ENCODE peak calls at places on chromosome 18, in nine cellular contexts. One of them, this sample, is unnamed.

GRCh38 chr18:52748343-52748742 is 408.3 kb downstream of the DCC start:
- DNase-seq in heart left ventricle: no peak
- DNase-seq in IMR-90: no peak
- DNase-seq in foreskin fibroblast: no peak
- DNase-seq in PC-3: no peak
- DNase-seq in HFFc6: no peak
- DNase-seq in fibroblast of villous mesenchyme: no peak
- DNase-seq in osteocyte: no peak
- DNase-seq in adrenal gland: no peak
- DNase-seq in this sample: no peak

GRCh38 chr18:25144835-25145234 is 207.1 kb downstream of the ZNF521 start:
- DNase-seq in heart left ventricle: peak; percentile 47
- DNase-seq in IMR-90: peak; percentile 92
- DNase-seq in foreskin fibroblast: peak; percentile 80
- DNase-seq in PC-3: peak; percentile 17
- DNase-seq in HFFc6: peak; percentile 44
- DNase-seq in fibroblast of villous mesenchyme: peak; percentile 49
- DNase-seq in osteocyte: no peak
- DNase-seq in adrenal gland: no peak
- DNase-seq in this sample: no peak

GRCh38 chr18:63195410-63196159 is 124.0 kb downstream of the BCL2 start:
- DNase-seq in heart left ventricle: no peak
- DNase-seq in IMR-90: no peak
- DNase-seq in foreskin fibroblast: no peak
- DNase-seq in PC-3: no peak
- DNase-seq in HFFc6: no peak
- DNase-seq in fibroblast of villous mesenchyme: no peak
- DNase-seq in osteocyte: no peak
- DNase-seq in adrenal gland: no peak
- DNase-seq in this sample: no peak

GRCh38 chr18:64037812-64038414 is 68.0 kb downstream of the SERPINB8 start:
- DNase-seq in heart left ventricle: no peak
- DNase-seq in IMR-90: peak; percentile 11
- DNase-seq in foreskin fibroblast: no peak
- DNase-seq in PC-3: peak; percentile 74
- DNase-seq in HFFc6: peak; percentile 19
- DNase-seq in fibroblast of villous mesenchyme: peak; percentile 21
- DNase-seq in osteocyte: no peak
- DNase-seq in adrenal gland: no peak
- DNase-seq in this sample: no peak

GRCh38 chr18:55908790-55909408 is 320.9 kb upstream of the TCF4 start:
- DNase-seq in heart left ventricle: no peak
- DNase-seq in IMR-90: peak; percentile 26
- DNase-seq in foreskin fibroblast: no peak
- DNase-seq in PC-3: no peak
- DNase-seq in HFFc6: no peak
- DNase-seq in fibroblast of villous mesenchyme: peak; percentile 48
- DNase-seq in osteocyte: no peak
- DNase-seq in adrenal gland: no peak
- DNase-seq in this sample: no peak

GRCh38 chr18:34947711-34948125 is 93.5 kb upstream of the MAPRE2 start:
- DNase-seq in heart left ventricle: no peak
- DNase-seq in IMR-90: peak; percentile 65
- DNase-seq in foreskin fibroblast: peak; percentile 38
- DNase-seq in PC-3: peak; percentile 48
- DNase-seq in HFFc6: peak; percentile 39
- DNase-seq in fibroblast of villous mesenchyme: peak; percentile 80
- DNase-seq in osteocyte: no peak
- DNase-seq in adrenal gland: no peak
- DNase-seq in this sample: no peak

GRCh38 chr18:49500136-49500921 is 13.3 kb upstream of the C18orf32 start:
- DNase-seq in heart left ventricle: no peak
- DNase-seq in IMR-90: no peak
- DNase-seq in foreskin fibroblast: no peak
- DNase-seq in PC-3: no peak
- DNase-seq in HFFc6: no peak
- DNase-seq in fibroblast of villous mesenchyme: no peak
- DNase-seq in osteocyte: no peak
- DNase-seq in adrenal gland: no peak
- DNase-seq in this sample: no peak

GRCh38 chr18:9140381-9140780 is 3.8 kb downstream of the ANKRD12 start:
- DNase-seq in heart left ventricle: no peak
- DNase-seq in IMR-90: no peak
- DNase-seq in foreskin fibroblast: no peak
- DNase-seq in PC-3: no peak
- DNase-seq in HFFc6: no peak
- DNase-seq in fibroblast of villous mesenchyme: no peak
- DNase-seq in osteocyte: no peak
- DNase-seq in adrenal gland: no peak
- DNase-seq in this sample: no peak

GRCh38 chr18:77065221-77065981 is 67.2 kb downstream of the MBP start:
- DNase-seq in heart left ventricle: peak; percentile 66
- DNase-seq in IMR-90: peak; percentile 94
- DNase-seq in foreskin fibroblast: peak; percentile 80
- DNase-seq in PC-3: peak; percentile 87
- DNase-seq in HFFc6: peak; percentile 85
- DNase-seq in fibroblast of villous mesenchyme: peak; percentile 98
- DNase-seq in osteocyte: no peak
- DNase-seq in adrenal gland: peak; percentile 68
- DNase-seq in this sample: no peak

GRCh38 chr18:22422909-22423548 is 5.3 kb upstream of the CTAGE1 start:
- DNase-seq in heart left ventricle: no peak
- DNase-seq in IMR-90: peak; percentile 87
- DNase-seq in foreskin fibroblast: no peak
- DNase-seq in PC-3: peak; percentile 51
- DNase-seq in HFFc6: no peak
- DNase-seq in fibroblast of villous mesenchyme: peak; percentile 25
- DNase-seq in osteocyte: no peak
- DNase-seq in adrenal gland: no peak
- DNase-seq in this sample: no peak

GRCh38 chr18:21389903-21390302 is 147.9 kb downstream of the GREB1L start:
- DNase-seq in heart left ventricle: no peak
- DNase-seq in IMR-90: no peak
- DNase-seq in foreskin fibroblast: no peak
- DNase-seq in PC-3: peak; percentile 82
- DNase-seq in HFFc6: no peak
- DNase-seq in fibroblast of villous mesenchyme: no peak
- DNase-seq in osteocyte: no peak
- DNase-seq in adrenal gland: no peak
- DNase-seq in this sample: no peak

GRCh38 chr18:78733762-78734613 is 245.6 kb upstream of the SALL3 start:
- DNase-seq in heart left ventricle: no peak
- DNase-seq in IMR-90: no peak
- DNase-seq in foreskin fibroblast: no peak
- DNase-seq in PC-3: no peak
- DNase-seq in HFFc6: no peak
- DNase-seq in fibroblast of villous mesenchyme: no peak
- DNase-seq in osteocyte: peak; percentile 67
- DNase-seq in adrenal gland: no peak
- DNase-seq in this sample: no peak

GRCh38 chr18:68734311-68734710 is 19.4 kb upstream of the TMX3 start:
- DNase-seq in heart left ventricle: no peak
- DNase-seq in IMR-90: peak; percentile 59
- DNase-seq in foreskin fibroblast: no peak
- DNase-seq in PC-3: peak; percentile 69
- DNase-seq in HFFc6: peak; percentile 67
- DNase-seq in fibroblast of villous mesenchyme: peak; percentile 54
- DNase-seq in osteocyte: no peak
- DNase-seq in adrenal gland: no peak
- DNase-seq in this sample: no peak

GRCh38 chr18:59232309-59233016 is 12.5 kb downstream of the GRP start:
- DNase-seq in heart left ventricle: no peak
- DNase-seq in IMR-90: no peak
- DNase-seq in foreskin fibroblast: no peak
- DNase-seq in PC-3: no peak
- DNase-seq in HFFc6: no peak
- DNase-seq in fibroblast of villous mesenchyme: no peak
- DNase-seq in osteocyte: no peak
- DNase-seq in adrenal gland: no peak
- DNase-seq in this sample: no peak

GRCh38 chr18:79947054-79947755 is 4.2 kb downstream of the SLC66A2 start:
- DNase-seq in heart left ventricle: no peak
- DNase-seq in IMR-90: peak; percentile 45
- DNase-seq in foreskin fibroblast: no peak
- DNase-seq in PC-3: peak; percentile 68
- DNase-seq in HFFc6: peak; percentile 33
- DNase-seq in fibroblast of villous mesenchyme: no peak
- DNase-seq in osteocyte: no peak
- DNase-seq in adrenal gland: peak; percentile 28
- DNase-seq in this sample: no peak

GRCh38 chr18:44823782-44824181 is 143.1 kb downstream of the SETBP1 start:
- DNase-seq in heart left ventricle: no peak
- DNase-seq in IMR-90: peak; percentile 29
- DNase-seq in foreskin fibroblast: peak; percentile 59
- DNase-seq in PC-3: peak; percentile 75
- DNase-seq in HFFc6: no peak
- DNase-seq in fibroblast of villous mesenchyme: no peak
- DNase-seq in osteocyte: no peak
- DNase-seq in adrenal gland: no peak
- DNase-seq in this sample: no peak

DNA sequence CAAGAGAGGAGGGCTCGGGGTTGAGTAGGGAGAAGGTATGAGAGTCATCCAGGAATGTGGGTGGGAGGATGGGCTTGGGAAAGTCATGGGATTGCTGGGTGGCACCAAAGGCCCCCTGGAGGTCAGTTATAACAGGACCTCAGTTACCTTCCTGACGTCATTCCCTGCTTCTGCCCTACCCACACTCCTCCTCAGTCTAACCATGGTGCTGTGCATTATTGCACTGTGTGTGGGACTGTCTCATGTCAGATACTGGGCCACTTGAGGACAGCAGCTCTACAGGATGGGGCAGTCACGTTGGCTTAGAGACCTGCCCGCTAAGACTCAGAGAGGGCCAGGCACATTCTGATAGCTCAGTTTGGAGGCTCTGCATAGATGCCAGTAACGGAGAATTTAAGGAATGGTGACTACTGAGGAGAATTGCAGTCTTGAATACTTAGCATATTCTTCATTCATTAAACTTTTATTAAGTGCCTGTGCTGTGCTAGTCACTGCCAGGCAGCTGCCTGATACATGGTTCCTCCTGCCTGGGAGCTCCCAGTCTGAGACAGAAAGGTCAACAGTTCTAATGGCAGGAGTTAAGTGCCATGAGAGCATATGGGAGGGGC is 90.5 kb downstream of the LAMA3 start:
- DNase-seq in heart left ventricle: no peak
- DNase-seq in IMR-90: peak; percentile 28
- DNase-seq in foreskin fibroblast: peak; percentile 46
- DNase-seq in PC-3: peak; percentile 26
- DNase-seq in HFFc6: peak; percentile 62
- DNase-seq in fibroblast of villous mesenchyme: peak; percentile 40
- DNase-seq in osteocyte: peak; percentile 60
- DNase-seq in adrenal gland: no peak
- DNase-seq in this sample: no peak
- TF ChIP-seq CTCF in heart left ventricle: no peak
- TF ChIP-seq CTCF in IMR-90: peak; percentile 11
- TF ChIP-seq CTCF in foreskin fibroblast: no peak
- TF ChIP-seq CTCF in PC-3: peak; percentile 25
- TF ChIP-seq CTCF in HFFc6: peak; percentile 49
- TF ChIP-seq CTCF in fibroblast of villous mesenchyme: no peak
- TF ChIP-seq CTCF in osteocyte: no peak
- TF ChIP-seq CTCF in adrenal gland: no peak
- TF ChIP-seq CTCF in this sample: no peak

GRCh38 chr18:11523809-11524208 is 85.6 kb upstream of the SLC35G4 start:
- DNase-seq in heart left ventricle: no peak
- DNase-seq in IMR-90: no peak
- DNase-seq in foreskin fibroblast: no peak
- DNase-seq in PC-3: no peak
- DNase-seq in HFFc6: no peak
- DNase-seq in fibroblast of villous mesenchyme: no peak
- DNase-seq in osteocyte: no peak
- DNase-seq in adrenal gland: no peak
- DNase-seq in this sample: no peak
- TF ChIP-seq CTCF in heart left ventricle: no peak
- TF ChIP-seq CTCF in IMR-90: no peak
- TF ChIP-seq CTCF in foreskin fibroblast: no peak
- TF ChIP-seq CTCF in PC-3: no peak
- TF ChIP-seq CTCF in HFFc6: no peak
- TF ChIP-seq CTCF in fibroblast of villous mesenchyme: no peak
- TF ChIP-seq CTCF in osteocyte: no peak
- TF ChIP-seq CTCF in adrenal gland: no peak
- TF ChIP-seq CTCF in this sample: no peak

GRCh38 chr18:42798606-42799005 is 316.9 kb downstream of the RIT2 start:
- DNase-seq in heart left ventricle: no peak
- DNase-seq in IMR-90: no peak
- DNase-seq in foreskin fibroblast: no peak
- DNase-seq in PC-3: no peak
- DNase-seq in HFFc6: no peak
- DNase-seq in fibroblast of villous mesenchyme: no peak
- DNase-seq in osteocyte: no peak
- DNase-seq in adrenal gland: no peak
- DNase-seq in this sample: no peak
- TF ChIP-seq CTCF in heart left ventricle: no peak
- TF ChIP-seq CTCF in IMR-90: no peak
- TF ChIP-seq CTCF in foreskin fibroblast: no peak
- TF ChIP-seq CTCF in PC-3: no peak
- TF ChIP-seq CTCF in HFFc6: no peak
- TF ChIP-seq CTCF in fibroblast of villous mesenchyme: no peak
- TF ChIP-seq CTCF in osteocyte: no peak
- TF ChIP-seq CTCF in adrenal gland: no peak
- TF ChIP-seq CTCF in this sample: no peak

GRCh38 chr18:30186245-30186644 is 856.3 kb downstream of the DSC3 start:
- DNase-seq in heart left ventricle: no peak
- DNase-seq in IMR-90: no peak
- DNase-seq in foreskin fibroblast: no peak
- DNase-seq in PC-3: no peak
- DNase-seq in HFFc6: no peak
- DNase-seq in fibroblast of villous mesenchyme: no peak
- DNase-seq in osteocyte: no peak
- DNase-seq in adrenal gland: no peak
- DNase-seq in this sample: no peak

DNA sequence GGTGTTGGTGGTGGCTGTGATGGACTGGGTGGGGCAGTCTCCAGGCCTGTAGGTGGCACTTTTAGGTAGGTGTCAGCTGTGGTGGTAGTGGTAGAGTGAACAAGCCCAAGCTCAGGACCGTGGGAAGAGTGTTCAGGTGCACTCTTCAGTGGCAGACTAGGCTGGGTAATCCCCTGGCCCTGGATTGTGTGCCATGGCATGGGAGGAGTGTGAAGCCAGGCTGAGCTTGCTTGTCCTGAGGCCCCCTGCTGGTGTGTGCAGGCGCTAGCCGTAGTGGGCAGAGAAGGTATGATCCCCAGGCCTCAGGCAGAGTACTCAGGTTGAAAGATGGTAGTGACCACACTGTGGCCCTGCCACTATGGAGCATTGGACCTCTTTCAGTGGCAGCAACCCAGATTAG is 850.3 kb downstream of the DSC3 start:
- DNase-seq in heart left ventricle: no peak
- DNase-seq in IMR-90: no peak
- DNase-seq in foreskin fibroblast: no peak
- DNase-seq in PC-3: no peak
- DNase-seq in HFFc6: no peak
- DNase-seq in fibroblast of villous mesenchyme: no peak
- DNase-seq in osteocyte: no peak
- DNase-seq in adrenal gland: no peak
- DNase-seq in this sample: no peak
- TF ChIP-seq CTCF in heart left ventricle: no peak
- TF ChIP-seq CTCF in IMR-90: no peak
- TF ChIP-seq CTCF in foreskin fibroblast: no peak
- TF ChIP-seq CTCF in PC-3: peak; percentile 34
- TF ChIP-seq CTCF in HFFc6: peak; percentile 17
- TF ChIP-seq CTCF in fibroblast of villous mesenchyme: peak; percentile 39
- TF ChIP-seq CTCF in osteocyte: no peak
- TF ChIP-seq CTCF in adrenal gland: no peak
- TF ChIP-seq CTCF in this sample: no peak

GRCh38 chr18:27954226-27954625 is 222.7 kb downstream of the CDH2 start:
- DNase-seq in heart left ventricle: no peak
- DNase-seq in IMR-90: peak; percentile 89
- DNase-seq in foreskin fibroblast: peak; percentile 44
- DNase-seq in PC-3: peak; percentile 13
- DNase-seq in HFFc6: peak; percentile 35
- DNase-seq in fibroblast of villous mesenchyme: peak; percentile 89
- DNase-seq in osteocyte: no peak
- DNase-seq in adrenal gland: no peak
- DNase-seq in this sample: no peak
- TF ChIP-seq CTCF in heart left ventricle: no peak
- TF ChIP-seq CTCF in IMR-90: no peak
- TF ChIP-seq CTCF in foreskin fibroblast: no peak
- TF ChIP-seq CTCF in PC-3: no peak
- TF ChIP-seq CTCF in HFFc6: no peak
- TF ChIP-seq CTCF in fibroblast of villous mesenchyme: no peak
- TF ChIP-seq CTCF in osteocyte: no peak
- TF ChIP-seq CTCF in adrenal gland: no peak
- TF ChIP-seq CTCF in this sample: no peak

This sample was measured in activated B cell treated with CpG ODN at 0.5 μM for 24 hours.